ENCODE peak calls at places on chromosomes 12 and 14, in nine cellular contexts. O, D, H, K, Z, F, I, C and E are unnamed samples.

GRCh38 chr12:39420043-39420442 is 22.9 kb downstream of the KIF21A start:
- DNase-seq in O (no peak), D (no peak), H (no peak), K (no peak), Z (no peak), F (no peak), I (no peak), C (no peak), E (no peak)

GRCh38 chr14:69153848-69154208 is 909 bp upstream of the DCAF5 start:
- DNase-seq in O (no peak), D (no peak), H (no peak), K (peak), Z (peak), F (no peak), I (no peak), C (no peak), E (peak)

GRCh38 chr12:27733052-27733656 is 22.5 kb downstream of the MRPS35 start:
- DNase-seq in O (no peak), D (peak), H (no peak), K (no peak), Z (peak), F (peak), I (no peak), C (peak), E (peak)

GRCh38 chr12:113246478-113247122 is 25.3 kb downstream of the TPCN1 start:
- DNase-seq in O (no peak), D (no peak), H (no peak), K (no peak), Z (peak), F (no peak), I (no peak), C (no peak), E (no peak)

GRCh38 chr14:55328317-55328716 is 57.1 kb downstream of the FBXO34 start:
- DNase-seq in O (no peak), D (no peak), H (no peak), K (no peak), Z (peak), F (no peak), I (no peak), C (no peak), E (no peak)

GRCh38 chr14:33114331-33114730 is 175.7 kb downstream of the NPAS3 start:
- DNase-seq in O (no peak), D (no peak), H (no peak), K (no peak), Z (no peak), F (no peak), I (no peak), C (no peak), E (no peak)

GRCh38 chr14:60064491-60065072 is 27.1 kb upstream of the PCNX4 start:
- DNase-seq in O (no peak), D (no peak), H (no peak), K (no peak), Z (peak), F (no peak), I (no peak), C (no peak), E (peak)

GRCh38 chr14:24110060-24110459 is 4.5 kb upstream of the DCAF11 start:
- DNase-seq in O (no peak), D (no peak), H (no peak), K (no peak), Z (no peak), F (no peak), I (no peak), C (no peak), E (no peak)

GRCh38 chr12:124508323-124509096 is 58.9 kb downstream of the NCOR2 start:
- DNase-seq in O (no peak), D (peak), H (no peak), K (peak), Z (no peak), F (no peak), I (no peak), C (no peak), E (no peak)

GRCh38 chr12:27190761-27191160 is 53.3 kb upstream of the STK38L start:
- DNase-seq in O (no peak), D (no peak), H (no peak), K (no peak), Z (no peak), F (no peak), I (no peak), C (no peak), E (no peak)

GRCh38 chr12:639566-639965 is 23.7 kb downstream of the NINJ2 start:
- DNase-seq in O (no peak), D (peak), H (no peak), K (peak), Z (no peak), F (no peak), I (no peak), C (no peak), E (no peak)

GRCh38 chr12:75936525-75937450 is 94.8 kb downstream of the PHLDA1 start:
- DNase-seq in O (no peak), D (no peak), H (no peak), K (no peak), Z (no peak), F (no peak), I (no peak), C (no peak), E (no peak)

GRCh38 chr12:118137148-118137678 is 1.3 kb downstream of the PEBP1 start:
- DNase-seq in O (no peak), D (no peak), H (no peak), K (no peak), Z (no peak), F (no peak), I (no peak), C (no peak), E (no peak)

GRCh38 chr12:97301576-97301975 is 161.0 kb upstream of the RMST start:
- DNase-seq in O (no peak), D (no peak), H (no peak), K (no peak), Z (no peak), F (no peak), I (no peak), C (no peak), E (no peak)

GRCh38 chr12:113990548-113991223 is 24.6 kb upstream of the RBM19 start:
- DNase-seq in O (no peak), D (no peak), H (no peak), K (no peak), Z (no peak), F (no peak), I (no peak), C (no peak), E (no peak)

GRCh38 chr14:53137559-53137958 is 15.6 kb downstream of the DDHD1 start:
- DNase-seq in O (no peak), D (no peak), H (no peak), K (no peak), Z (no peak), F (no peak), I (no peak), C (no peak), E (no peak)

GRCh38 chr12:75011120-75011519 is 198.5 kb downstream of the KCNC2 start:
- DNase-seq in O (no peak), D (no peak), H (no peak), K (no peak), Z (peak), F (no peak), I (no peak), C (no peak), E (no peak)

GRCh38 chr14:104865069-104865630 is at the start of gene CEP170B:
- DNase-seq in O (peak), D (no peak), H (no peak), K (peak), Z (peak), F (no peak), I (peak), C (peak), E (peak)

GRCh38 chr14:39946796-39947195 is 514.6 kb upstream of the FBXO33 start:
- DNase-seq in O (no peak), D (no peak), H (no peak), K (no peak), Z (peak), F (no peak), I (no peak), C (no peak), E (peak)

GRCh38 chr14:38248629-38249028 is 7.3 kb downstream of the CLEC14A start:
- DNase-seq in O (no peak), D (no peak), H (no peak), K (no peak), Z (no peak), F (no peak), I (no peak), C (no peak), E (no peak)

GRCh38 chr14:57136669-57137068 is 132.0 kb downstream of the EXOC5 start:
- DNase-seq in O (no peak), D (no peak), H (no peak), K (peak), Z (no peak), F (no peak), I (no peak), C (no peak), E (no peak)